ENCODE peak calls at places on chromosomes 4 and X, in four cellular contexts. C, T, B and Y are unnamed samples.

GRCh38 chr4:120763650-120764049 is 158.9 kb downstream of the PRDM5 start:
- DNase-seq in C (no peak), T (no peak), B (no peak), Y (no peak)

GRCh38 chr4:8939160-8939855 is 67.7 kb upstream of the HMX1 start:
- DNase-seq in C (no peak), T (no peak), B (no peak), Y (no peak)

GRCh38 chr4:164383187-164384181 is 370.4 kb upstream of the SMIM31 start:
- DNase-seq in C (no peak), T (no peak), B (no peak), Y (no peak)

GRCh38 chr4:184801781-184802180 is 24.0 kb downstream of the ACSL1 start:
- DNase-seq in C (no peak), T (no peak), B (no peak), Y (no peak)

GRCh38 chr4:8341691-8342090 is 72.1 kb downstream of the HTRA3 start:
- DNase-seq in C (no peak), T (no peak), B (no peak), Y (no peak)

GRCh38 chr4:141246243-141246642 is 25.5 kb downstream of the ZNF330 start:
- DNase-seq in C (no peak), T (no peak), B (no peak), Y (no peak)

GRCh38 chrX:110989447-110989846 is 106.5 kb upstream of the PAK3 start:
- DNase-seq in C (no peak), T (no peak), B (no peak), Y (no peak)

GRCh38 chr4:174808119-174808518 is 20.9 kb downstream of the GLRA3 start:
- DNase-seq in C (no peak), T (no peak), B (no peak), Y (no peak)

GRCh38 chrX:47239199-47239598 is 6.4 kb downstream of the USP11 start:
- DNase-seq in C (no peak), T (no peak), B (no peak), Y (no peak)

GRCh38 chrX:140439455-140439854 is 65.4 kb downstream of the SOX3 start:
- DNase-seq in C (no peak), T (peak), B (no peak), Y (no peak)

GRCh38 chr4:111811661-111812060 is 333.6 kb upstream of the FAM241A start:
- DNase-seq in C (no peak), T (no peak), B (no peak), Y (no peak)

GRCh38 chrX:24491741-24492140 is 26.7 kb downstream of the PDK3 start:
- DNase-seq in C (no peak), T (peak), B (no peak), Y (no peak)

GRCh38 chrX:154749856-154750255 is 1.0 kb downstream of the GAB3 start:
- DNase-seq in C (peak), T (no peak), B (no peak), Y (no peak)

GRCh38 chr4:181289203-181289602 is 954.0 kb upstream of the TENM3 start:
- DNase-seq in C (no peak), T (no peak), B (no peak), Y (no peak)

GRCh38 chr4:137993232-137993631 is 248.9 kb downstream of the SLC7A11 start:
- DNase-seq in C (no peak), T (no peak), B (no peak), Y (no peak)

GRCh38 chr4:104475652-104476051 is 19.0 kb downstream of the CXXC4 start:
- DNase-seq in C (no peak), T (no peak), B (no peak), Y (no peak)

GRCh38 chr4:168449740-168450442 is 30.4 kb downstream of the DDX60L start:
- DNase-seq in C (peak), T (no peak), B (no peak), Y (no peak)

GRCh38 chr4:103152381-103152780 is 45.8 kb downstream of the CENPE start:
- DNase-seq in C (no peak), T (no peak), B (no peak), Y (no peak)

GRCh38 chr4:7326693-7327340 is 107.9 kb downstream of the PSAPL1 start:
- DNase-seq in C (no peak), T (no peak), B (no peak), Y (no peak)

GRCh38 chrX:24498181-24498580 is 33.1 kb downstream of the PDK3 start:
- DNase-seq in C (peak), T (peak), B (no peak), Y (peak)

GRCh38 chr4:47926667-47927258 is 12.4 kb upstream of the NFXL1 start:
- DNase-seq in C (peak), T (peak), B (no peak), Y (peak)

GRCh38 chrX:9557508-9557907 is 92.7 kb downstream of the TBL1X start:
- DNase-seq in C (no peak), T (peak), B (no peak), Y (no peak)

GRCh38 chr4:53704329-53704728 is 113.0 kb upstream of the LNX1 start:
- DNase-seq in C (no peak), T (no peak), B (no peak), Y (no peak)

GRCh38 chr4:184330008-184330400 is 112.3 kb upstream of the ENPP6 start:
- DNase-seq in C (no peak), T (no peak), B (peak), Y (no peak)

GRCh38 chr4:166003811-166004210 is 130.8 kb downstream of the TLL1 start:
- DNase-seq in C (no peak), T (no peak), B (no peak), Y (no peak)

GRCh38 chrX:10597871-10598270 is 22.5 kb downstream of the MID1 start:
- DNase-seq in C (peak), T (peak), B (no peak), Y (peak)

GRCh38 chr4:143294310-143294709 is 42.4 kb upstream of the GAB1 start:
- DNase-seq in C (no peak), T (no peak), B (no peak), Y (no peak)

DNA sequence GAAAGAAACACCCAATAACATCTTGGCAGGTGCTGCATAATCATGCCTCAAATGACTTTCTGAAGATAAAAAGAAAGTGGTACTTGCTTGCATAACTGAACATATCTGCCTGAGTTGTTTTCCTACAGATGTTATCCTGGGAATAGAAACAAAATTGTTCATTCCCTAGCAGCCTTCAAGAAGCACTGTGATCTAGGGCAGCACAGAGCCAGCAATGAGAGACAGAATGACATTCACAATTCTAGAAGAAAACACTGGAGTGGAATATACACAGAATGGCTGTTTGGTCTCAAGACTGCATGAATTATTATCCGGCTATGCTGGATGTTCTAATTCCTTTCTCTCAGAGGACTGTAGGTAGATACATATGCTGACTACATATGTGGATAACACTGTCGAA is 790.9 kb downstream of the PDHA2 start:
- DNase-seq in C (no peak), T (no peak), B (no peak), Y (no peak)
- TF ChIP-seq BHLHE40 in C (no peak), T (no peak), B (no peak), Y (no peak)

DNA sequence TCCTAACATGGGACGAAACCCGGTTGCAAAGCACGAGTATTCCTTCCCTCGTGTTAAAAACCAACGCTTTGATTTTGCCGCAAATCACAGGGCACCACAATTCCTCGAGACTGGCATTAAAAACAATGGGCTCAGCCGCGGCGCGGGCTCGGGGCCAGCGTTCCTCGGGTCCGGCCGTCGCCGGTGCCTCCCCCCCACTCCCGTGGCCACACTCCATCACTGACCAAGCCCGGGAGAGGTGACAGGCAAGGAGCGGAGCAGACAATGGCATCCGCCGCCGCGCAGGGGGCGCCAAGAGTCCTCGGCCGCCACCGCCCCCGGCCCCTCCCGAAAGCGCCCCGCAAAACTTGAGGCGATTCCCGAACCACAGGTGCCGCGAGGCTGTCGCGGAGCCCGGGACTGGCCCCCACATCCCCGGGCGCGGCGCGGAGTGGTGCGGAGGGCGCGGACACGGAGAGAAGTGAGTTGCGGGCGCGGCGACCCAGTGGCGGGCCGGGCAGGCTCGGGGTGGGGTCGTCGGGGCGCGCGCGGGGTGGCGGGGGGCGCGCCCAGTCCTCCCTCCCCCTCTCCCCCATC is 445 bp downstream of the AP1S2 start:
- DNase-seq in C (peak), T (peak), B (no peak), Y (peak)
- TF ChIP-seq SP1 in C (no peak), T (no peak), B (no peak), Y (no peak)

GRCh38 chrX:108312938-108313337 is 125.3 kb downstream of the COL4A6 start:
- DNase-seq in C (no peak), T (no peak), B (no peak), Y (peak)
- TF ChIP-seq BHLHE40 in C (no peak), T (no peak), B (no peak), Y (no peak)

GRCh38 chr4:79682161-79682560 is 274.1 kb upstream of the GK2 start:
- DNase-seq in C (no peak), T (no peak), B (no peak), Y (no peak)
- TF ChIP-seq SP1 in C (no peak), T (no peak), B (no peak), Y (no peak)

GRCh38 chr4:36904823-36905222 is 339.7 kb upstream of the NWD2 start:
- DNase-seq in C (no peak), T (no peak), B (no peak), Y (no peak)

GRCh38 chr4:36900446-36900987 is 344.0 kb upstream of the NWD2 start:
- DNase-seq in C (peak), T (no peak), B (no peak), Y (no peak)
- TF ChIP-seq BHLHE40 in C (no peak), T (no peak), B (no peak), Y (no peak)